ENCODE peak calls at places on chromosome 3, in ten cellular contexts. One of them, this sample, is unnamed.

GRCh38 chr3:114730397-114730796 is 416.7 kb downstream of the ZBTB20 start:
- DNase-seq in AG10803: no peak
- DNase-seq in fibroblast of the aortic adventitia: no peak
- DNase-seq in lower lobe of right lung: no peak
- DNase-seq in GM20000: no peak
- DNase-seq in AG04449: no peak
- DNase-seq in dorsolateral prefrontal cortex: no peak
- DNase-seq in cardiac fibroblast: no peak
- DNase-seq in left ventricle myocardium inferior: no peak
- DNase-seq in endothelial cell: no peak
- DNase-seq in this sample: no peak

GRCh38 chr3:79421273-79421672 is 346.5 kb downstream of the ROBO1 start:
- DNase-seq in AG10803: no peak
- DNase-seq in fibroblast of the aortic adventitia: no peak
- DNase-seq in lower lobe of right lung: no peak
- DNase-seq in GM20000: no peak
- DNase-seq in AG04449: no peak
- DNase-seq in dorsolateral prefrontal cortex: no peak
- DNase-seq in cardiac fibroblast: no peak
- DNase-seq in left ventricle myocardium inferior: no peak
- DNase-seq in endothelial cell: no peak
- DNase-seq in this sample: no peak

GRCh38 chr3:108159128-108159527 is 63.1 kb downstream of the IFT57 start:
- DNase-seq in AG10803: no peak
- DNase-seq in fibroblast of the aortic adventitia: peak
- DNase-seq in lower lobe of right lung: no peak
- DNase-seq in GM20000: no peak
- DNase-seq in AG04449: no peak
- DNase-seq in dorsolateral prefrontal cortex: no peak
- DNase-seq in cardiac fibroblast: peak
- DNase-seq in left ventricle myocardium inferior: no peak
- DNase-seq in endothelial cell: no peak
- DNase-seq in this sample: no peak

GRCh38 chr3:118803096-118803476 is 231.6 kb downstream of the IGSF11 start:
- DNase-seq in AG10803: no peak
- DNase-seq in fibroblast of the aortic adventitia: no peak
- DNase-seq in lower lobe of right lung: no peak
- DNase-seq in GM20000: no peak
- DNase-seq in AG04449: no peak
- DNase-seq in dorsolateral prefrontal cortex: no peak
- DNase-seq in cardiac fibroblast: no peak
- DNase-seq in left ventricle myocardium inferior: no peak
- DNase-seq in endothelial cell: no peak
- DNase-seq in this sample: no peak

GRCh38 chr3:159734681-159735080 is 254.0 kb upstream of the IL12A start:
- DNase-seq in AG10803: peak
- DNase-seq in fibroblast of the aortic adventitia: peak
- DNase-seq in lower lobe of right lung: no peak
- DNase-seq in GM20000: no peak
- DNase-seq in AG04449: no peak
- DNase-seq in dorsolateral prefrontal cortex: no peak
- DNase-seq in cardiac fibroblast: no peak
- DNase-seq in left ventricle myocardium inferior: no peak
- DNase-seq in endothelial cell: no peak
- DNase-seq in this sample: no peak

GRCh38 chr3:31534036-31534435 is 1.3 kb downstream of the STT3B start:
- DNase-seq in AG10803: peak
- DNase-seq in fibroblast of the aortic adventitia: peak
- DNase-seq in lower lobe of right lung: no peak
- DNase-seq in GM20000: no peak
- DNase-seq in AG04449: no peak
- DNase-seq in dorsolateral prefrontal cortex: no peak
- DNase-seq in cardiac fibroblast: peak
- DNase-seq in left ventricle myocardium inferior: no peak
- DNase-seq in endothelial cell: no peak
- DNase-seq in this sample: no peak

GRCh38 chr3:186075489-186075888 is 33.4 kb downstream of the ETV5 start:
- DNase-seq in AG10803: no peak
- DNase-seq in fibroblast of the aortic adventitia: no peak
- DNase-seq in lower lobe of right lung: no peak
- DNase-seq in GM20000: no peak
- DNase-seq in AG04449: no peak
- DNase-seq in dorsolateral prefrontal cortex: no peak
- DNase-seq in cardiac fibroblast: no peak
- DNase-seq in left ventricle myocardium inferior: no peak
- DNase-seq in endothelial cell: no peak
- DNase-seq in this sample: no peak

GRCh38 chr3:102980379-102980726 is 545.5 kb downstream of the ZPLD1 start:
- DNase-seq in AG10803: no peak
- DNase-seq in fibroblast of the aortic adventitia: no peak
- DNase-seq in lower lobe of right lung: no peak
- DNase-seq in GM20000: no peak
- DNase-seq in AG04449: no peak
- DNase-seq in dorsolateral prefrontal cortex: no peak
- DNase-seq in cardiac fibroblast: no peak
- DNase-seq in left ventricle myocardium inferior: no peak
- DNase-seq in endothelial cell: no peak
- DNase-seq in this sample: no peak

GRCh38 chr3:1439395-1439794 is 346.6 kb downstream of the CNTN6 start:
- DNase-seq in AG10803: no peak
- DNase-seq in fibroblast of the aortic adventitia: no peak
- DNase-seq in lower lobe of right lung: no peak
- DNase-seq in GM20000: no peak
- DNase-seq in AG04449: no peak
- DNase-seq in dorsolateral prefrontal cortex: no peak
- DNase-seq in cardiac fibroblast: no peak
- DNase-seq in left ventricle myocardium inferior: no peak
- DNase-seq in endothelial cell: no peak
- DNase-seq in this sample: no peak

GRCh38 chr3:157499342-157499963 is 3.8 kb downstream of the VEPH1 start:
- DNase-seq in AG10803: no peak
- DNase-seq in fibroblast of the aortic adventitia: no peak
- DNase-seq in lower lobe of right lung: peak
- DNase-seq in GM20000: no peak
- DNase-seq in AG04449: no peak
- DNase-seq in dorsolateral prefrontal cortex: no peak
- DNase-seq in cardiac fibroblast: peak
- DNase-seq in left ventricle myocardium inferior: no peak
- DNase-seq in endothelial cell: peak
- DNase-seq in this sample: no peak

GRCh38 chr3:53668872-53669271 is 174.5 kb downstream of the CACNA1D start:
- DNase-seq in AG10803: peak
- DNase-seq in fibroblast of the aortic adventitia: peak
- DNase-seq in lower lobe of right lung: no peak
- DNase-seq in GM20000: peak
- DNase-seq in AG04449: no peak
- DNase-seq in dorsolateral prefrontal cortex: no peak
- DNase-seq in cardiac fibroblast: peak
- DNase-seq in left ventricle myocardium inferior: no peak
- DNase-seq in endothelial cell: no peak
- DNase-seq in this sample: no peak

GRCh38 chr3:166257715-166258114 is 420.5 kb upstream of the BCHE start:
- DNase-seq in AG10803: no peak
- DNase-seq in fibroblast of the aortic adventitia: no peak
- DNase-seq in lower lobe of right lung: no peak
- DNase-seq in GM20000: no peak
- DNase-seq in AG04449: no peak
- DNase-seq in dorsolateral prefrontal cortex: no peak
- DNase-seq in cardiac fibroblast: no peak
- DNase-seq in left ventricle myocardium inferior: no peak
- DNase-seq in endothelial cell: no peak
- DNase-seq in this sample: no peak

GRCh38 chr3:72437666-72438065 is 410.6 kb downstream of the SHQ1 start:
- DNase-seq in AG10803: no peak
- DNase-seq in fibroblast of the aortic adventitia: no peak
- DNase-seq in lower lobe of right lung: no peak
- DNase-seq in GM20000: no peak
- DNase-seq in AG04449: no peak
- DNase-seq in dorsolateral prefrontal cortex: no peak
- DNase-seq in cardiac fibroblast: no peak
- DNase-seq in left ventricle myocardium inferior: no peak
- DNase-seq in endothelial cell: no peak
- DNase-seq in this sample: no peak
- TF ChIP-seq CTCF in AG10803: no peak
- TF ChIP-seq CTCF in fibroblast of the aortic adventitia: no peak
- TF ChIP-seq CTCF in lower lobe of right lung: no peak
- TF ChIP-seq CTCF in GM20000: no peak
- TF ChIP-seq CTCF in AG04449: no peak
- TF ChIP-seq CTCF in dorsolateral prefrontal cortex: no peak
- TF ChIP-seq CTCF in cardiac fibroblast: no peak
- TF ChIP-seq CTCF in left ventricle myocardium inferior: no peak
- TF ChIP-seq CTCF in endothelial cell: no peak
- TF ChIP-seq CTCF in this sample: no peak

DNA sequence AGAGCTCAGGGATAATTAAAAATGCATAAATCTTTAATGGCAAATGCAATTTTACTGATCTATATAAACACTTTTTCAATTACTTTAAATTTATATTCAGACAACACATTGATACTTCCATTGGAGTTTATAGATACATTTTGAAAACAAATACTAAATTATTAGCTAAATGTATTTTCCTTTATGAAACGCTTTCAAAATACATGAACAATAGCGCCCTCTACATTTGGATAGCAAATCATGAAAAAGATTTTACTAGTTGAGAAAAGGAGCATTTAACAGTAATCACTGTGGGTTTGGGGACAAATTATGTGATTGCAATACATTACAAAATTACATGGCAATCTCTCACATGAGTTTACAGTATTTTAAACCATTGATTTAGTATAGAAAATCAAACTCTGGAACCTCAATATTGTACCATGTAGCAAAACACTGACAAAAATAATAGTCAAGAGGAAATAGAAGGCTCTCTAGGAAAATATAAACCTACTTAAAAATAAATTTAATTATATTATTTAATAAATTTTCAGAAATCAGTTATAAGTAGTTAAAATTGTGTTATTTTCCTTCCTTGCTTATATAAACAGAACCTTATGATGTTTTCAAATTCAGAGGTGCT is 207.9 kb downstream of the ZIC1 start:
- DNase-seq in AG10803: peak
- DNase-seq in fibroblast of the aortic adventitia: peak
- DNase-seq in lower lobe of right lung: no peak
- DNase-seq in GM20000: no peak
- DNase-seq in AG04449: no peak
- DNase-seq in dorsolateral prefrontal cortex: no peak
- DNase-seq in cardiac fibroblast: peak
- DNase-seq in left ventricle myocardium inferior: no peak
- DNase-seq in endothelial cell: no peak
- DNase-seq in this sample: no peak
- TF ChIP-seq CTCF in AG10803: peak
- TF ChIP-seq CTCF in fibroblast of the aortic adventitia: peak
- TF ChIP-seq CTCF in lower lobe of right lung: peak
- TF ChIP-seq CTCF in GM20000: peak
- TF ChIP-seq CTCF in AG04449: no peak
- TF ChIP-seq CTCF in dorsolateral prefrontal cortex: peak
- TF ChIP-seq CTCF in cardiac fibroblast: peak
- TF ChIP-seq CTCF in left ventricle myocardium inferior: peak
- TF ChIP-seq CTCF in endothelial cell: peak
- TF ChIP-seq CTCF in this sample: peak

DNA sequence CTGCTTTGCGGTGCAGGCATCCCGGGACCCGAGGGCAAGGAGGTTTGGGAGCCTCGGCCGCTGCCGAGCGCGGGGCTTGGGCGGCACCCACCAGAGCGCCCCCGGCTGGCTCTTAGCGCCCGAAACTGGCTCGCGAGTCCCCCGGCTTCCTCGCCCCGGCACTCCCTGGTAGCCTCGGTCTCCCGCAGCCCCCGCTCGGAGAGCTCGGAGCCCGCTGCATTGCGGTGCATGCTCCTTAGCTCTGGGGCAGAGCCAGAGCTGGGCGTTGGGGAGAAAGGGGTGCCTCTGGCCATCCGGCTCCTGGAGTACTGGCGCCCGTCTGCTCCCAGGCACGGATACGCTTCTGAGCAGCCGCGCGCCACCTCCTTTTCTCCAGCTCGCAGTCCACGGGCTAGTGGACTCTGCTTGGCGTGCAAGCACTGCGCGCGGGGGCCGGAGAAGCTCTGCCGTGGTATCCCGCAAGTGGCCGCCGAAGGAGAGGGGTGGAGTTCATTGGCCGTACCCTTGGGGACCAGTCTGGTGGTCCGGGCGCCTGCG is 784 bp downstream of the EPHB1 start:
- DNase-seq in AG10803: peak
- DNase-seq in fibroblast of the aortic adventitia: peak
- DNase-seq in lower lobe of right lung: no peak
- DNase-seq in GM20000: peak
- DNase-seq in AG04449: no peak
- DNase-seq in dorsolateral prefrontal cortex: peak
- DNase-seq in cardiac fibroblast: peak
- DNase-seq in left ventricle myocardium inferior: no peak
- DNase-seq in endothelial cell: no peak
- DNase-seq in this sample: no peak
- TF ChIP-seq CTCF in AG10803: peak
- TF ChIP-seq CTCF in fibroblast of the aortic adventitia: no peak
- TF ChIP-seq CTCF in lower lobe of right lung: no peak
- TF ChIP-seq CTCF in GM20000: no peak
- TF ChIP-seq CTCF in AG04449: peak
- TF ChIP-seq CTCF in dorsolateral prefrontal cortex: no peak
- TF ChIP-seq CTCF in cardiac fibroblast: no peak
- TF ChIP-seq CTCF in left ventricle myocardium inferior: no peak
- TF ChIP-seq CTCF in endothelial cell: no peak
- TF ChIP-seq CTCF in this sample: no peak

GRCh38 chr3:99877180-99877579 is 59.5 kb downstream of the CMSS1 start:
- DNase-seq in AG10803: no peak
- DNase-seq in fibroblast of the aortic adventitia: no peak
- DNase-seq in lower lobe of right lung: no peak
- DNase-seq in GM20000: no peak
- DNase-seq in AG04449: no peak
- DNase-seq in dorsolateral prefrontal cortex: no peak
- DNase-seq in cardiac fibroblast: no peak
- DNase-seq in left ventricle myocardium inferior: no peak
- DNase-seq in endothelial cell: no peak
- DNase-seq in this sample: no peak

GRCh38 chr3:99878005-99878404 is 60.3 kb downstream of the CMSS1 start:
- DNase-seq in AG10803: peak
- DNase-seq in fibroblast of the aortic adventitia: peak
- DNase-seq in lower lobe of right lung: no peak
- DNase-seq in GM20000: peak
- DNase-seq in AG04449: no peak
- DNase-seq in dorsolateral prefrontal cortex: no peak
- DNase-seq in cardiac fibroblast: peak
- DNase-seq in left ventricle myocardium inferior: no peak
- DNase-seq in endothelial cell: no peak
- DNase-seq in this sample: no peak

GRCh38 chr3:99879275-99879674 is 61.6 kb downstream of the CMSS1 start:
- DNase-seq in AG10803: no peak
- DNase-seq in fibroblast of the aortic adventitia: no peak
- DNase-seq in lower lobe of right lung: no peak
- DNase-seq in GM20000: no peak
- DNase-seq in AG04449: no peak
- DNase-seq in dorsolateral prefrontal cortex: no peak
- DNase-seq in cardiac fibroblast: no peak
- DNase-seq in left ventricle myocardium inferior: no peak
- DNase-seq in endothelial cell: no peak
- DNase-seq in this sample: no peak

GRCh38 chr3:99875573-99875924 is 57.9 kb downstream of the CMSS1 start:
- DNase-seq in AG10803: peak
- DNase-seq in fibroblast of the aortic adventitia: peak
- DNase-seq in lower lobe of right lung: no peak
- DNase-seq in GM20000: no peak
- DNase-seq in AG04449: no peak
- DNase-seq in dorsolateral prefrontal cortex: no peak
- DNase-seq in cardiac fibroblast: peak
- DNase-seq in left ventricle myocardium inferior: no peak
- DNase-seq in endothelial cell: no peak
- DNase-seq in this sample: no peak

GRCh38 chr3:99875925-99876781 is 58.5 kb downstream of the CMSS1 start:
- DNase-seq in AG10803: peak
- DNase-seq in fibroblast of the aortic adventitia: peak
- DNase-seq in lower lobe of right lung: peak
- DNase-seq in GM20000: peak
- DNase-seq in AG04449: no peak
- DNase-seq in dorsolateral prefrontal cortex: peak
- DNase-seq in cardiac fibroblast: peak
- DNase-seq in left ventricle myocardium inferior: peak
- DNase-seq in endothelial cell: peak
- DNase-seq in this sample: peak
- TF ChIP-seq CTCF in AG10803: no peak
- TF ChIP-seq CTCF in fibroblast of the aortic adventitia: no peak
- TF ChIP-seq CTCF in lower lobe of right lung: peak
- TF ChIP-seq CTCF in GM20000: no peak
- TF ChIP-seq CTCF in AG04449: no peak
- TF ChIP-seq CTCF in dorsolateral prefrontal cortex: no peak
- TF ChIP-seq CTCF in cardiac fibroblast: no peak
- TF ChIP-seq CTCF in left ventricle myocardium inferior: peak
- TF ChIP-seq CTCF in endothelial cell: no peak
- TF ChIP-seq CTCF in this sample: peak

This sample was measured in chondrocyte.